ENCODE peak calls at places on chromosomes 1 and 21, in five cellular contexts. P is breast epithelium, J is Calu3, Q is A549, K is IMR-90. O is an unnamed sample.

GRCh38 chr1:56409112-56409691 is 170.2 kb downstream of the PLPP3 start:
- DNase-seq in P (no peak), J (peak; percentile 76), Q (no peak), K (no peak), O (no peak)

GRCh38 chr21:43639470-43640178 is 19.7 kb downstream of the HSF2BP start:
- DNase-seq in P (no peak), J (no peak), Q (no peak), K (peak; percentile 88), O (no peak)

GRCh38 chr1:197374428-197374827 is 106.4 kb downstream of the CRB1 start:
- DNase-seq in P (no peak), J (no peak), Q (no peak), K (no peak), O (no peak)

GRCh38 chr1:228453614-228454013 is 33.6 kb upstream of the RNF187 start:
- DNase-seq in P (no peak), J (no peak), Q (no peak), K (no peak), O (no peak)

GRCh38 chr1:110765640-110766335 is 91.0 kb upstream of the KCNA3 start:
- DNase-seq in P (no peak), J (peak; percentile 16), Q (peak; percentile 16), K (peak; percentile 62), O (peak; percentile 75)

GRCh38 chr1:206002160-206002559 is 1.0 kb downstream of the RAB7B start:
- DNase-seq in P (no peak), J (no peak), Q (no peak), K (no peak), O (no peak)

GRCh38 chr1:116232989-116233514 is 121.9 kb downstream of the MAB21L3 start:
- DNase-seq in P (no peak), J (no peak), Q (no peak), K (no peak), O (no peak)

GRCh38 chr1:181015258-181015630 is 7.4 kb downstream of the STX6 start:
- DNase-seq in P (no peak), J (no peak), Q (no peak), K (no peak), O (no peak)

GRCh38 chr1:22262583-22262982 is 119.7 kb upstream of the WNT4 start:
- DNase-seq in P (no peak), J (no peak), Q (no peak), K (no peak), O (peak; percentile 34)

GRCh38 chr1:87905651-87906050 is 577.0 kb downstream of the LMO4 start:
- DNase-seq in P (no peak), J (no peak), Q (no peak), K (no peak), O (no peak)

GRCh38 chr1:210883821-210884220 is 250.1 kb downstream of the KCNH1 start:
- DNase-seq in P (no peak), J (no peak), Q (peak; percentile 10), K (peak; percentile 7), O (no peak)

GRCh38 chr1:7588457-7588827 is 182.7 kb upstream of the VAMP3 start:
- DNase-seq in P (no peak), J (no peak), Q (no peak), K (no peak), O (no peak)

GRCh38 chr1:37255111-37255795 is 219.1 kb upstream of the ZC3H12A start:
- DNase-seq in P (no peak), J (peak; percentile 34), Q (peak; percentile 21), K (no peak), O (no peak)

GRCh38 chr1:217660353-217661062 is 29.4 kb downstream of the SPATA17 start:
- DNase-seq in P (no peak), J (no peak), Q (peak; percentile 71), K (peak; percentile 90), O (no peak)

GRCh38 chr1:96038636-96039035 is 682.9 kb upstream of the PTBP2 start:
- DNase-seq in P (no peak), J (no peak), Q (no peak), K (no peak), O (no peak)

GRCh38 chr1:162500805-162501204 is 3.2 kb downstream of the UHMK1 start:
- DNase-seq in P (no peak), J (no peak), Q (no peak), K (peak; percentile 36), O (no peak)

GRCh38 chr1:5493708-5494390 is 498.4 kb downstream of the NPHP4 start:
- DNase-seq in P (no peak), J (no peak), Q (no peak), K (no peak), O (no peak)

GRCh38 chr1:148372731-148373130 is 110.4 kb downstream of the PPIAL4G start:
- DNase-seq in P (no peak), J (no peak), Q (no peak), K (peak; percentile 44), O (no peak)

GRCh38 chr1:179029293-179029692 is 3.6 kb downstream of the FAM20B start:
- DNase-seq in P (no peak), J (no peak), Q (no peak), K (no peak), O (no peak)

GRCh38 chr1:201655243-201655642 is 116.3 kb downstream of the NAV1 start:
- DNase-seq in P (no peak), J (no peak), Q (no peak), K (peak; percentile 92), O (no peak)

GRCh38 chr1:68429233-68429804 is 20.4 kb downstream of the RPE65 start:
- DNase-seq in P (no peak), J (no peak), Q (no peak), K (peak; percentile 59), O (no peak)